ENCODE peak calls at places on chromosomes 5 and 9, in five cellular contexts. D, W, S, K and B are unnamed samples.

GRCh38 chr9:114662081-114662989 is 4.7 kb upstream of the TEX53 start:
- DNase-seq in D (peak), W (peak), S (no peak), K (peak), B (peak)

GRCh38 chr9:105264380-105264779 is 19.9 kb downstream of the SLC44A1 start:
- DNase-seq in D (no peak), W (no peak), S (no peak), K (no peak), B (no peak)

GRCh38 chr5:120604898-120605297 is 140.8 kb downstream of the PRR16 start:
- DNase-seq in D (no peak), W (peak), S (peak), K (no peak), B (peak)

GRCh38 chr9:80012557-80013330 is 441.0 kb downstream of the TLE4 start:
- DNase-seq in D (no peak), W (no peak), S (no peak), K (no peak), B (no peak)

GRCh38 chr5:64074533-64074932 is 91.1 kb upstream of the RNF180 start:
- DNase-seq in D (no peak), W (peak), S (peak), K (no peak), B (peak)

GRCh38 chr9:111955048-111955447 is 58.4 kb downstream of the UGCG start:
- DNase-seq in D (no peak), W (no peak), S (no peak), K (no peak), B (no peak)

GRCh38 chr5:1727571-1727970 is 72.1 kb downstream of the MRPL36 start:
- DNase-seq in D (no peak), W (no peak), S (no peak), K (no peak), B (no peak)

GRCh38 chr5:37005946-37006540 is 129.5 kb downstream of the NIPBL start:
- DNase-seq in D (no peak), W (peak), S (peak), K (no peak), B (peak)

GRCh38 chr5:96336351-96336985 is 96.6 kb downstream of the PCSK1 start:
- DNase-seq in D (peak), W (peak), S (peak), K (peak), B (peak)

GRCh38 chr5:179613460-179614071 is 9.9 kb downstream of the HNRNPH1 start:
- DNase-seq in D (no peak), W (no peak), S (no peak), K (no peak), B (no peak)

GRCh38 chr9:121947683-121948300 is 145.3 kb downstream of the TTLL11 start:
- DNase-seq in D (no peak), W (no peak), S (no peak), K (no peak), B (no peak)

GRCh38 chr9:33458444-33458843 is 11.1 kb upstream of the AQP3 start:
- DNase-seq in D (no peak), W (peak), S (no peak), K (peak), B (peak)

GRCh38 chr5:64458948-64459347 is 46.9 kb upstream of the RGS7BP start:
- DNase-seq in D (no peak), W (no peak), S (no peak), K (no peak), B (no peak)

GRCh38 chr5:2898661-2899060 is 147.2 kb upstream of the IRX2 start:
- DNase-seq in D (no peak), W (no peak), S (no peak), K (no peak), B (no peak)

GRCh38 chr5:57176350-57176857 is 2.5 kb downstream of the GPBP1 start:
- DNase-seq in D (no peak), W (peak), S (peak), K (no peak), B (no peak)

GRCh38 chr9:104361207-104361606 is 142.9 kb upstream of the OR13F1 start:
- DNase-seq in D (no peak), W (no peak), S (no peak), K (no peak), B (no peak)

GRCh38 chr9:134357631-134358025 is 31.4 kb downstream of the RXRA start:
- DNase-seq in D (no peak), W (no peak), S (no peak), K (no peak), B (no peak)